ENCODE peak calls at places on chromosomes 1 and 21, in nine cellular contexts. L, H, F, S, M, Q, U, C and I are unnamed samples.

GRCh38 chr1:119516680-119517079 is 9.7 kb downstream of the HSD3B1 start:
- DNase-seq in L (no peak), H (no peak), F (no peak), S (no peak), M (no peak), Q (no peak), U (no peak), C (no peak), I (no peak)

GRCh38 chr1:228938248-228938891 is 203.1 kb downstream of the RHOU start:
- DNase-seq in L (no peak), H (no peak), F (no peak), S (peak), M (no peak), Q (no peak), U (no peak), C (no peak), I (peak)

GRCh38 chr1:157968503-157968902 is 24.9 kb upstream of the KIRREL1 start:
- DNase-seq in L (no peak), H (no peak), F (peak), S (peak), M (no peak), Q (no peak), U (no peak), C (no peak), I (no peak)

GRCh38 chr21:26835027-26835713 is 10.0 kb downstream of the ADAMTS1 start:
- DNase-seq in L (no peak), H (no peak), F (no peak), S (no peak), M (no peak), Q (no peak), U (no peak), C (no peak), I (no peak)

GRCh38 chr1:154809436-154810413 is 60.4 kb downstream of the KCNN3 start:
- DNase-seq in L (no peak), H (no peak), F (no peak), S (peak), M (no peak), Q (no peak), U (no peak), C (no peak), I (no peak)

GRCh38 chr1:24085546-24085945 is 26.4 kb downstream of the MYOM3 start:
- DNase-seq in L (no peak), H (no peak), F (peak), S (no peak), M (no peak), Q (no peak), U (no peak), C (no peak), I (no peak)

GRCh38 chr21:43988016-43988415 is 24.1 kb upstream of the TRAPPC10 start:
- DNase-seq in L (no peak), H (no peak), F (no peak), S (no peak), M (no peak), Q (no peak), U (no peak), C (no peak), I (no peak)

GRCh38 chr21:35528109-35529042 is 479.3 kb upstream of the RUNX1 start:
- DNase-seq in L (peak), H (no peak), F (no peak), S (no peak), M (peak), Q (no peak), U (no peak), C (peak), I (no peak)

GRCh38 chr1:50163674-50164073 is 55.0 kb downstream of the ELAVL4 start:
- DNase-seq in L (no peak), H (no peak), F (no peak), S (no peak), M (no peak), Q (no peak), U (no peak), C (no peak), I (no peak)

GRCh38 chr1:5985250-5985649 is 7.0 kb downstream of the NPHP4 start:
- DNase-seq in L (no peak), H (no peak), F (no peak), S (no peak), M (no peak), Q (no peak), U (no peak), C (no peak), I (no peak)

GRCh38 chr1:110620250-110620615 is 14.1 kb upstream of the KCNA2 start:
- DNase-seq in L (no peak), H (no peak), F (no peak), S (no peak), M (no peak), Q (no peak), U (no peak), C (no peak), I (no peak)

GRCh38 chr1:211625040-211625439 is 46.1 kb upstream of the SLC30A1 start:
- DNase-seq in L (no peak), H (no peak), F (peak), S (peak), M (no peak), Q (no peak), U (no peak), C (peak), I (no peak)

GRCh38 chr1:203627819-203628184 is 1.2 kb downstream of the ATP2B4 start:
- DNase-seq in L (no peak), H (no peak), F (no peak), S (peak), M (peak), Q (no peak), U (no peak), C (peak), I (no peak)

GRCh38 chr1:24702511-24703293 is 42.5 kb upstream of the CLIC4 start:
- DNase-seq in L (no peak), H (no peak), F (no peak), S (no peak), M (no peak), Q (peak), U (no peak), C (no peak), I (no peak)

GRCh38 chr1:6770727-6771567 is 14.3 kb upstream of the CAMTA1 start:
- DNase-seq in L (no peak), H (peak), F (no peak), S (no peak), M (no peak), Q (no peak), U (no peak), C (no peak), I (no peak)

GRCh38 chr1:1630191-1630964 is 1.6 kb upstream of the MMP23B start:
- DNase-seq in L (peak), H (no peak), F (no peak), S (peak), M (peak), Q (no peak), U (no peak), C (peak), I (no peak)

GRCh38 chr1:19730793-19731192 is 66.1 kb downstream of the HTR6 start:
- DNase-seq in L (no peak), H (no peak), F (no peak), S (no peak), M (no peak), Q (no peak), U (no peak), C (no peak), I (no peak)

GRCh38 chr1:225253784-225254183 is 174.1 kb downstream of the LBR start:
- DNase-seq in L (no peak), H (no peak), F (no peak), S (no peak), M (no peak), Q (no peak), U (no peak), C (no peak), I (no peak)

GRCh38 chr1:83882906-83883305 is 116.0 kb downstream of the TTLL7 start:
- DNase-seq in L (no peak), H (peak), F (peak), S (peak), M (no peak), Q (peak), U (no peak), C (no peak), I (no peak)

GRCh38 chr1:109493227-109493626 is 667 bp upstream of the CYB561D1 start:
- DNase-seq in L (no peak), H (no peak), F (no peak), S (no peak), M (no peak), Q (no peak), U (no peak), C (no peak), I (no peak)

GRCh38 chr21:44704636-44705001 is 6.8 kb downstream of the TSPEAR start:
- DNase-seq in L (no peak), H (no peak), F (no peak), S (no peak), M (no peak), Q (no peak), U (peak), C (no peak), I (no peak)

GRCh38 chr1:220151454-220151853 is 57.5 kb downstream of the IARS2 start:
- DNase-seq in L (no peak), H (no peak), F (no peak), S (no peak), M (no peak), Q (no peak), U (no peak), C (no peak), I (peak)

GRCh38 chr1:178470411-178470960 is 26.3 kb downstream of the CLEC20A start:
- DNase-seq in L (no peak), H (no peak), F (no peak), S (no peak), M (no peak), Q (no peak), U (no peak), C (no peak), I (peak)

GRCh38 chr1:107897428-107898339 is 67.3 kb downstream of the VAV3 start:
- DNase-seq in L (no peak), H (no peak), F (no peak), S (no peak), M (no peak), Q (no peak), U (no peak), C (peak), I (no peak)

GRCh38 chr1:212062832-212063438 is 27.4 kb downstream of the DTL start:
- DNase-seq in L (no peak), H (peak), F (no peak), S (peak), M (no peak), Q (peak), U (no peak), C (peak), I (peak)

GRCh38 chr1:185734929-185735666 is 907 bp downstream of the HMCN1 start:
- DNase-seq in L (no peak), H (no peak), F (no peak), S (peak), M (no peak), Q (no peak), U (no peak), C (no peak), I (no peak)

GRCh38 chr1:109218516-109218915 is 4.8 kb downstream of the SARS1 start:
- DNase-seq in L (no peak), H (no peak), F (no peak), S (no peak), M (no peak), Q (no peak), U (no peak), C (peak), I (no peak)